ENCODE peak calls at places on chromosomes 2 and 18, in eight cellular contexts. K, B, V, A, Q, E, M and R are unnamed samples.

GRCh38 chr18:74897971-74898657 is 300.4 kb downstream of the ZNF407 start:
- DNase-seq in A (peak), B (no peak), V (no peak), M (no peak), Q (no peak), E (no peak), K (no peak), R (no peak)

GRCh38 chr18:22604390-22604985 is 186.8 kb upstream of the CTAGE1 start:
- DNase-seq in K (no peak), B (no peak), M (no peak), A (no peak), V (peak), E (no peak), Q (no peak), R (no peak)

GRCh38 chr2:66867038-66867380 is 432.1 kb downstream of the MEIS1 start:
- DNase-seq in Q (no peak), M (no peak), V (no peak), A (no peak), K (no peak), E (no peak), B (no peak), R (no peak)

GRCh38 chr2:57842531-57842930 is 204.1 kb upstream of the VRK2 start:
- DNase-seq in A (no peak), V (no peak), K (no peak), M (no peak), E (no peak), Q (no peak), B (no peak), R (no peak)

GRCh38 chr2:86032861-86033595 is 72.7 kb downstream of the POLR1A start:
- DNase-seq in A (no peak), K (no peak), Q (no peak), V (no peak), E (no peak), M (peak), B (no peak), R (no peak)

GRCh38 chr2:159683804-159684203 is 28.5 kb upstream of the MARCHF7 start:
- DNase-seq in V (no peak), A (no peak), M (no peak), K (no peak), Q (no peak), B (no peak), E (no peak), R (no peak)

GRCh38 chr2:159133795-159134194 is 152.7 kb downstream of the WDSUB1 start:
- DNase-seq in E (no peak), K (no peak), Q (no peak), V (no peak), B (no peak), A (peak), M (no peak), R (no peak)

GRCh38 chr2:16381511-16381910 is 284.1 kb downstream of the CYRIA start:
- DNase-seq in B (no peak), M (no peak), V (no peak), A (no peak), K (no peak), Q (no peak), E (no peak), R (no peak)

GRCh38 chr2:223760838-223761502 is 76.4 kb downstream of the AP1S3 start:
- DNase-seq in A (no peak), M (peak), V (peak), B (no peak), Q (no peak), K (peak), E (peak), R (peak)

GRCh38 chr2:112092286-112093041 is 37.4 kb downstream of the TMEM87B start:
- DNase-seq in B (no peak), A (no peak), V (no peak), M (no peak), E (no peak), K (no peak), Q (no peak), R (no peak)

GRCh38 chr18:2898131-2898640 is 51.4 kb downstream of the EMILIN2 start:
- DNase-seq in V (peak), A (peak), B (peak), M (no peak), Q (no peak), E (no peak), K (no peak), R (no peak)

GRCh38 chr2:145036421-145036901 is 516.5 kb upstream of the ZEB2 start:
- DNase-seq in E (no peak), K (no peak), M (no peak), V (no peak), A (no peak), B (no peak), Q (no peak), R (no peak)

GRCh38 chr2:122132292-122132691 is 376.8 kb downstream of the TSN start:
- DNase-seq in V (no peak), A (no peak), Q (no peak), E (no peak), B (no peak), M (no peak), K (no peak), R (no peak)

GRCh38 chr2:98378901-98379300 is 32.6 kb downstream of the CNGA3 start:
- DNase-seq in B (no peak), V (peak), M (no peak), Q (peak), K (no peak), A (no peak), E (no peak), R (no peak)

GRCh38 chr2:102950547-102950946 is 188.7 kb downstream of the TMEM182 start:
- DNase-seq in K (no peak), E (no peak), V (no peak), A (no peak), B (no peak), Q (no peak), M (no peak), R (no peak)